ENCODE peak calls at places on chromosomes 7 and 10, in six cellular contexts. N is IMR-90, O is stomach, V is sigmoid colon, U is Peyer's patch, E is right lobe of liver. P is an unnamed sample.

GRCh38 chr7:115099906-115100305 is 178.0 kb downstream of the MDFIC start:
- DNase-seq in N (peak; percentile 85), O (no peak), V (no peak), U (no peak), E (no peak), P (peak; percentile 52)

GRCh38 chr7:104625956-104626355 is 297.6 kb downstream of the LHFPL3 start:
- DNase-seq in N (no peak), O (no peak), V (no peak), U (no peak), E (no peak), P (no peak)

GRCh38 chr7:134613623-134614347 is 32.9 kb upstream of the BPGM start:
- DNase-seq in N (peak; percentile 99), O (no peak), V (no peak), U (no peak), E (no peak), P (no peak)

GRCh38 chr7:2313450-2314208 is 612 bp downstream of the SNX8 start:
- DNase-seq in N (no peak), O (peak; percentile 34), V (peak; percentile 76), U (peak; percentile 52), E (no peak), P (no peak)

GRCh38 chr7:27364344-27364758 is 121.7 kb downstream of the EVX1 start:
- DNase-seq in N (peak; percentile 69), O (peak; percentile 27), V (peak; percentile 94), U (no peak), E (peak; percentile 60), P (no peak)

GRCh38 chr7:156459582-156459981 is 181.0 kb upstream of the RNF32 start:
- DNase-seq in N (no peak), O (no peak), V (no peak), U (no peak), E (no peak), P (no peak)

GRCh38 chr7:20280475-20281351 is 50.0 kb upstream of the ITGB8 start:
- DNase-seq in N (peak; percentile 88), O (no peak), V (no peak), U (no peak), E (no peak), P (no peak)

GRCh38 chr10:11516419-11516721 is 95.1 kb downstream of the USP6NL start:
- DNase-seq in N (no peak), O (no peak), V (no peak), U (no peak), E (no peak), P (no peak)

GRCh38 chr10:20466731-20467130 is 430.4 kb downstream of the NEBL start:
- DNase-seq in N (peak; percentile 2), O (no peak), V (no peak), U (no peak), E (no peak), P (no peak)

GRCh38 chr7:38932509-38933168 is 23.6 kb upstream of the VPS41 start:
- DNase-seq in N (peak; percentile 25), O (peak; percentile 64), V (no peak), U (peak; percentile 67), E (peak; percentile 58), P (peak; percentile 28)

GRCh38 chr10:84333864-84334451 is 5.6 kb downstream of the CCSER2 start:
- DNase-seq in N (peak; percentile 55), O (no peak), V (no peak), U (no peak), E (no peak), P (no peak)

GRCh38 chr7:151062399-151063211 is 3.2 kb downstream of the SLC4A2 start:
- DNase-seq in N (peak; percentile 76), O (peak; percentile 91), V (peak; percentile 80), U (peak; percentile 94), E (peak; percentile 93), P (peak; percentile 97)

GRCh38 chr10:114367676-114368391 is 36.5 kb downstream of the AFAP1L2 start:
- DNase-seq in N (no peak), O (no peak), V (no peak), U (no peak), E (no peak), P (no peak)

GRCh38 chr10:101778151-101778780 is 2.4 kb upstream of the FGF8 start:
- DNase-seq in N (no peak), O (peak; percentile 23), V (peak; percentile 40), U (no peak), E (no peak), P (no peak)

GRCh38 chr10:69043931-69044531 is 43.9 kb upstream of the SRGN start:
- DNase-seq in N (no peak), O (no peak), V (no peak), U (no peak), E (no peak), P (no peak)

GRCh38 chr10:68153473-68154210 is 44.4 kb downstream of the MYPN start:
- DNase-seq in N (peak; percentile 99), O (peak; percentile 32), V (no peak), U (no peak), E (no peak), P (peak; percentile 78)

GRCh38 chr7:108358553-108358952 is 97.7 kb downstream of the NRCAM start:
- DNase-seq in N (peak; percentile 64), O (no peak), V (no peak), U (no peak), E (no peak), P (peak; percentile 98)

GRCh38 chr7:25856056-25856780 is 295.8 kb upstream of the NFE2L3 start:
- DNase-seq in N (peak; percentile 37), O (no peak), V (no peak), U (no peak), E (no peak), P (no peak)

GRCh38 chr7:104862719-104863118 is 151.3 kb upstream of the KMT2E start:
- DNase-seq in N (no peak), O (no peak), V (no peak), U (no peak), E (no peak), P (peak; percentile 35)

DNA sequence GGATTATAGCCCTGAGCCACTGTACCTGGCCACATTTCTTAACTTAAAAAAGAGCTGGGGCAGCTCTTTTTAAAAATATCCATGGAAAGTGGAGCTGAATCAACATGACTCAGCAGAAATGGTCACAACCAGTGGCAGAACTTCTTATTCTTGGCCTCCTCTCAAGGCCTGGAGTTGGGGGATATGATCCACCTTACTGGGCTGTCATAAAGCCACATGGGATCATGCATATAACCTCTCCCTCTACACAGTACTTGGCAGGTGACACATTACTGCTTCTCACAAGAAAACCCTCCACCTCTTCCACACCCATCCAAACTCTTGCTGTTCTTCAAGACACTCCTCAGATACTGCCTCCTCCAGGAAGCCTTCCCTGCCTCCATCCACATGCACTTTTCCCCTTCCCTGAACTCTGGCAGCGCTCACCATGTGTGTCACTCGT is 85.3 kb downstream of the TBXAS1 start:
- DNase-seq in N (peak; percentile 77), O (no peak), V (no peak), U (no peak), E (no peak), P (no peak)
- TF ChIP-seq POLR2A in N (no peak), O (no peak), V (no peak), U (no peak), E (no peak), P (no peak)

GRCh38 chr7:76328390-76328789 is 25.9 kb downstream of the HSPB1 start:
- DNase-seq in N (no peak), O (no peak), V (peak; percentile 37), U (no peak), E (no peak), P (no peak)

GRCh38 chr7:76326646-76327233 is 24.3 kb downstream of the HSPB1 start:
- DNase-seq in N (peak; percentile 91), O (no peak), V (no peak), U (no peak), E (no peak), P (no peak)

GRCh38 chr7:76325811-76326210 is 23.3 kb downstream of the HSPB1 start:
- DNase-seq in N (no peak), O (no peak), V (peak; percentile 14), U (no peak), E (no peak), P (no peak)

GRCh38 chr7:76327610-76328009 is 25.1 kb downstream of the HSPB1 start:
- DNase-seq in N (no peak), O (no peak), V (peak; percentile 4), U (no peak), E (no peak), P (no peak)

GRCh38 chr7:76325092-76325491 is 22.6 kb downstream of the HSPB1 start:
- DNase-seq in N (no peak), O (no peak), V (peak; percentile 45), U (no peak), E (no peak), P (no peak)
- TF ChIP-seq POLR2A in N (no peak), O (no peak), V (no peak), U (no peak), E (no peak), P (no peak)

GRCh38 chr10:103763374-103764202 is 91.8 kb downstream of the SH3PXD2A start:
- DNase-seq in N (peak; percentile 46), O (no peak), V (no peak), U (no peak), E (peak; percentile 37), P (no peak)
- TF ChIP-seq POLR2A in N (no peak), O (no peak), V (no peak), U (no peak), E (no peak), P (no peak)

DNA sequence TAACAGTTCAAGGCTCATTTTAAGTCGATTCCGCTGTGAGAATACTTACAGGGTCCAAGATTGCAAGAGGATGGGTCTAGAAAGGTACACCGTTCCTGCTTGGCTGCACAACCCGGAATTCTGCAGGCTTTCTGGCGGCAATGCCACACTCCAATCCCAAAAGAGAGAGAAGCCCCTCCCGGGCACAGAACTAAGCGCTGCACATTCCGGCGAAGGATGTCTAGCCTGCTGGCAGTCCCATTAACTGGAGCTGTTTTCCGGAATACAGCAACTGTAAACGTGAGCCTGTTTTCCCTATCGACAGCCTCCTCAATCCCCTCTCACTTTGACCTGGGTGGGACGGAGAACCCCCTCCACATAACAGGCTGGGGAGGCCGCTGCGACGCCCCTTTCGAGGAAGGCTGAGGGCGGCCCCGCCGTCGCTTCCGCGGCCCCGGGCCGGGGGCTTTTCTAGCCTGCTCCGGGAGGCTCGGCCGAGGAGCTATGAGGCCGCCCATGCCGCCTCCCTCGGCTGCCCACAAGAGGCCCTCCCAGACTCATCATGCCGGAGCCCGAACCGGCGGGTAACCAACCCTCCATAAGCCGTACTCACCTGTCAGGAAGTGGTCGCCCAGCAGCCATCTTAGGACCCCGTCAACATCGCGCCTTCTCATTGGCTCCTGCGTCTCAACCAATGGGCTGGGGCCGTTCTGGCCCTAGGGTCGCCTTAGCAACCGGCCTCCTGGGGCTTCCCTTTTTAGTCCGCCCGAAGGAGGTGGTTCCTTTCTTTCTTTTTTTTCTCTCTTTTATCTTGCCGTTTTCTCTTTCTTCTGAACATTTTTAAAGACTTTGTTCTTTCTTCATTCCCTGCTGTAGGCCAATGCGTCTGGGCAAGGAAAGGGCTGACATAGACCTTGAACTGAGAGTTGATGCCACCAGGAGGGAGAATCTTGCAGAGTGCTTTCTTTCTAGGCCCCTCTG is at the start of gene FAM204A:
- DNase-seq in N (peak; percentile 90), O (peak; percentile 95), V (peak; percentile 96), U (peak; percentile 95), E (peak; percentile 93), P (peak; percentile 88)
- TF ChIP-seq POLR2A in N (peak; percentile 56), O (no peak), V (peak; percentile 31), U (peak; percentile 30), E (peak; percentile 51), P (peak; percentile 74)

DNA sequence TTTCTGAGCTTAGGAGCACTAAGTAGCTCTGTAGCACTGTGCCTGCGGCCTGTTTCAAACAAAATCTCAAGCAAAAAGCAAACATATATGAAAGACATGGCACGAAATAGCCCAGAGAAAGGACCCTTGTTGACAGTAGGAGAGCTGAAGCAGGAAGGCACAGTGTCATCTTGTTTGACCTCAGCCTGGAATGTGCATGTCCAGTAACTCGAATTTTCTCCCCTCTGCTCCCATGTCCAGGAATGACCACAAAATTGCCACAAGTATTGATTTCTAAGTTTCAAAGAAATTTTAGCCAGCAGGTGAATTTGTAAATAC is 301.0 kb downstream of the CCDC3 start:
- DNase-seq in N (no peak), O (no peak), V (no peak), U (no peak), E (no peak), P (peak; percentile 61)
- TF ChIP-seq POLR2A in N (no peak), O (no peak), V (no peak), U (no peak), E (no peak), P (no peak)

GRCh38 chr7:111294494-111294893 is 203.6 kb downstream of the LRRN3 start:
- DNase-seq in N (no peak), O (no peak), V (no peak), U (no peak), E (no peak), P (no peak)
- TF ChIP-seq POLR2A in N (no peak), O (no peak), V (no peak), U (no peak), E (no peak), P (no peak)

P was measured in HepG2.